ENCODE peak calls at places on chromosomes 6 and 20, in five cellular contexts. L is H7, O is body of pancreas, S is OCI-LY7, Z is right lobe of liver. N is an unnamed sample.

GRCh38 chr20:62523473-62524203 is 47.8 kb upstream of the GATA5 start:
- DNase-seq in L (peak), O (no peak), S (no peak), Z (no peak), N (peak)

GRCh38 chr6:16564430-16564829 is 196.8 kb downstream of the ATXN1 start:
- DNase-seq in L (no peak), O (no peak), S (no peak), Z (no peak), N (no peak)

GRCh38 chr6:14983599-14984296 is 262.1 kb upstream of the JARID2 start:
- DNase-seq in L (no peak), O (no peak), S (no peak), Z (no peak), N (no peak)

GRCh38 chr6:52407467-52407866 is 12.7 kb upstream of the EFHC1 start:
- DNase-seq in L (peak), O (peak), S (peak), Z (no peak), N (peak)

GRCh38 chr20:3339076-3339475 is 68.4 kb downstream of the DNAAF9 start:
- DNase-seq in L (no peak), O (no peak), S (no peak), Z (no peak), N (no peak)

GRCh38 chr20:18815194-18815942 is 1.8 kb downstream of the SCP2D1 start:
- DNase-seq in L (no peak), O (no peak), S (no peak), Z (no peak), N (no peak)

GRCh38 chr6:116392158-116393032 is 21.6 kb downstream of the DSE start:
- DNase-seq in L (no peak), O (no peak), S (peak), Z (no peak), N (peak)

GRCh38 chr6:158894192-158894591 is 75.0 kb upstream of the EZR start:
- DNase-seq in L (peak), O (no peak), S (no peak), Z (no peak), N (no peak)

GRCh38 chr20:60694763-60695162 is 557.3 kb upstream of the CDH4 start:
- DNase-seq in L (no peak), O (no peak), S (no peak), Z (no peak), N (no peak)

GRCh38 chr6:163191704-163192537 is 222.6 kb upstream of the QKI start:
- DNase-seq in L (no peak), O (no peak), S (no peak), Z (no peak), N (no peak)

GRCh38 chr6:139647816-139648215 is 273.4 kb upstream of the CITED2 start:
- DNase-seq in L (no peak), O (no peak), S (no peak), Z (no peak), N (no peak)

GRCh38 chr20:17868146-17868545 is 100.4 kb downstream of the SNX5 start:
- DNase-seq in L (peak), O (no peak), S (no peak), Z (no peak), N (no peak)

GRCh38 chr6:154882107-154882506 is 113.0 kb upstream of the TIAM2 start:
- DNase-seq in L (no peak), O (no peak), S (no peak), Z (no peak), N (no peak)

GRCh38 chr20:59141818-59142581 is 21.6 kb upstream of the ZNF831 start:
- DNase-seq in L (peak), O (no peak), S (peak), Z (no peak), N (no peak)

GRCh38 chr6:42407379-42407778 is 44.3 kb downstream of the TRERF1 start:
- DNase-seq in L (no peak), O (no peak), S (no peak), Z (no peak), N (no peak)

GRCh38 chr20:4091332-4092135 is 76.2 kb upstream of the RNF24 start:
- DNase-seq in L (peak), O (peak), S (peak), Z (peak), N (peak)

GRCh38 chr6:54525731-54526130 is 217.5 kb downstream of the TINAG start:
- DNase-seq in L (no peak), O (no peak), S (no peak), Z (no peak), N (no peak)

DNA sequence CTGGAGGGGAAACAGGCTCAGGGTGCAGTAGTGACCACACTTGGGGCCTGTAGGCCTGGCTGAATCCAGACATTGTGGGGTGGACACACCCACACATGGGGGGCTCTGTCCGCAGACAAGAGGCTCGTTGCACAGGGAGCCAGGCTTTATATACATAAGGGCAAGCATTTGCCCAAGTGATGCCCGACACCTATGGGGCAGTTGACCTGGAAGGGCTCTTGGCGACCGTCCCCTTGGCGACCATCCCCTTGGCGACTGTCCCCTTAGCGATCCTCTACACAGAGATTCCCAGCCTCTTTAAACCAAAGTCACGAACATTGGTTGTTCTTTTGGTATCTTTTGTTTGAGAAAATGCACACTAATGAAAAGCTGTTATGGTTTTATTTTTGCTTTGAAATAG is 2.7 kb downstream of the TOX2 start:
- DNase-seq in L (no peak), O (no peak), S (no peak), Z (no peak), N (no peak)
- H3K4me3 ChIP-seq in L (no peak), O (no peak), S (no peak), Z (no peak), N (no peak)

DNA sequence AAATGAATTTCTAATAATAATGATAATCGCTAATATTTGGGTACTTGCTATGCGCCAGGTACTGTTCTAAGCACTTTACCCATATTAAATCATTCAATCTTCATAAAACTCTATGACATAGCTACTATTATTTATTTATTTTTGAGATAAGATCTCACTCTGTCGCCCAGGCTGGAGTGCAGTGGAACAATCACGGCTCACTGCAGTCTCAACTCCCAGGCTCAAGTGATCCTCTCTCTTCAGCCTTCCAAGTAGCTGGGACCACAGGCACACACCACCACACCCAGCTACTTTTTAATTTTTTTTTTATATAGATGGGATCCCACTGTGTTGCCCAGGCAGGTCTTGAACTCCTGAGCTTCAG is 15.5 kb downstream of the PDSS2 start:
- DNase-seq in L (no peak), O (no peak), S (no peak), Z (no peak), N (no peak)
- H3K4me3 ChIP-seq in L (no peak), O (no peak), S (no peak), Z (no peak), N (no peak)

GRCh38 chr6:168967556-168967955 is 286.1 kb downstream of the THBS2 start:
- DNase-seq in L (no peak), O (no peak), S (no peak), Z (no peak), N (no peak)
- H3K4me3 ChIP-seq in L (no peak), O (no peak), S (no peak), Z (no peak), N (no peak)

GRCh38 chr6:29014729-29015608 is 9.9 kb upstream of the ZNF311 start:
- DNase-seq in L (peak), O (no peak), S (no peak), Z (no peak), N (no peak)
- H3K4me3 ChIP-seq in L (peak), O (no peak), S (no peak), Z (no peak), N (no peak)

DNA sequence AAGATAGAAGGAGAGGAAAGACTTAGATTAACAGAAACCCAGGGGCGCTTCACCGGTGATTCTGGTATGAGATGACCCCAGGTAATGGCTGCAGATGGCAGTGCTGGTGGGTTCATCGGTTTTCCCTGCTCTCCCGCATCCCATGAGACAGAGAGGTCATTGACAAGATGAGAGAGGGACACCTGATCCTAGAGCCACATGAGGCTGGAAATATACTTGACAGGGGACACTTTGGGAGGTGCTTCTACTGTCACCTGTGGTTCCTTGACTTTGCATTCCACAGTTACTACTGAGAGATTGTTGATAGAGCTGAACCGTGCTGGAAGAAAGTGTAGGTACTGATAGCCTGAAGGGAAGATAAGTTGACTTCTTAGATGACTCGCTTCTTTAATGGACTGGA is 74.3 kb downstream of the SYNDIG1 start:
- DNase-seq in L (no peak), O (no peak), S (no peak), Z (no peak), N (no peak)
- H3K4me3 ChIP-seq in L (no peak), O (no peak), S (no peak), Z (no peak), N (no peak)